ENCODE peak calls at places on chromosomes 2 and 18, in four cellular contexts. G is A549, N is HepG2, F is K562. Y is an unnamed sample.

GRCh38 chr2:182372661-182373060 is 54.2 kb downstream of the PDE1A start:
- DNase-seq in F (no peak), N (peak; percentile 11), G (peak; percentile 82), Y (no peak)

GRCh38 chr2:148645925-148646559 is 1.5 kb downstream of the EPC2 start:
- DNase-seq in G (peak; percentile 86), F (peak; percentile 35), N (peak; percentile 82), Y (no peak)

GRCh38 chr2:138632066-138632465 is 130.5 kb downstream of the SPOPL start:
- DNase-seq in N (no peak), G (no peak), F (no peak), Y (no peak)

GRCh38 chr2:184367211-184367610 is 231.1 kb upstream of the ZNF804A start:
- DNase-seq in G (no peak), F (no peak), N (no peak), Y (no peak)

GRCh38 chr2:206984206-206984605 is 44.9 kb downstream of the CPO start:
- DNase-seq in F (no peak), G (no peak), N (no peak), Y (no peak)

GRCh38 chr2:225337183-225337582 is 62.3 kb upstream of the NYAP2 start:
- DNase-seq in N (no peak), F (no peak), G (no peak), Y (no peak)

GRCh38 chr2:235856151-235856819 is 311.9 kb downstream of the GBX2 start:
- DNase-seq in G (no peak), N (no peak), F (no peak), Y (no peak)

GRCh38 chr18:49708674-49709580 is 104.4 kb downstream of the ACAA2 start:
- DNase-seq in F (no peak), G (no peak), N (no peak), Y (no peak)

GRCh38 chr2:154689158-154689557 is 9.3 kb upstream of the KCNJ3 start:
- DNase-seq in G (no peak), N (no peak), F (no peak), Y (no peak)

GRCh38 chr2:64035067-64035942 is 16.1 kb upstream of the VPS54 start:
- DNase-seq in N (no peak), F (no peak), G (no peak), Y (no peak)

DNA sequence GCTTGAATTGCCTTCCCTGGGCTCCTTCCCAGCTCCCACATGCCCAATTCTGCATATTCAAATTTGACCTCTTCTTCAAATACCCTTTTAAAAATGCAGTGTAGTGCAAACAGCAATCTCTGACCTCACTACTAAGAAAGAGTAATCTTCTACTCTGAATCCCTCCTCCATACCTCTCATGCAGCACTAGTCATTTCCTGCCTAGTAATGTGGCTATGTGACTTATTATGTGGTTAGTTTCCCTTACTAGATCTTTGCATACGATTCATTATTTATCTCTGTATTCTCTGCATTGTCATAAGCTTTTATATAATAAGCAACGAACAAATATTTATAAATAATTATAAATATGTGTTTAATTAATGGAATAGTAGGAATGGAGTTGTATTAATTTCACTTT is 17.1 kb upstream of the VPS54 start:
- DNase-seq in N (no peak), G (no peak), F (no peak), Y (no peak)
- TF ChIP-seq RNF2 in N (no peak), G (no peak), F (no peak), Y (no peak)

DNA sequence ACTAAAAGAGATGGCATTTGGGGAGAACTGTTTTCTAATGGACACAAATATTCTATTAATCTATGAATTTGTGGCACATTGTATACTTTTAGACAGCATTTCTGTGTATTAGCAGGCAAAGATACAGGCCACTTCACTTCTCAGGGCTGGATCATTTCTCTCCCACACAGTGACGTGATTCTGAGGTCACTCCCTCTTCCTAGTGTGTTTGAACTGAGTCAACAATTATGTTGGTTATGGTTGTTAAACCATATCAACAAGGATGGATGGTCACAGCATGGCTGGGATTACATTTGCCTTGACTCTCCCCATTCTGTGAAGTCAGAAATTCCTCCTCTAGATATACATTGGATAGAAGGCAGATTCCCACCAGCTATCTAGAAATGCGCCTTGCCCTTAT is 11.6 kb downstream of the NOSTRIN start:
- DNase-seq in N (no peak), F (no peak), G (no peak), Y (no peak)
- TF ChIP-seq RNF2 in N (no peak), F (no peak), G (no peak), Y (no peak)

GRCh38 chr2:174878537-174879147 is 114.4 kb upstream of the CHRNA1 start:
- DNase-seq in G (no peak), F (no peak), N (no peak), Y (no peak)
- TF ChIP-seq RNF2 in G (no peak), F (no peak), N (no peak), Y (no peak)

GRCh38 chr2:96665083-96665569 is 22.6 kb downstream of the FER1L5 start:
- DNase-seq in N (peak; percentile 27), G (peak; percentile 89), F (no peak), Y (no peak)
- TF ChIP-seq RNF2 in N (no peak), G (no peak), F (no peak), Y (no peak)

DNA sequence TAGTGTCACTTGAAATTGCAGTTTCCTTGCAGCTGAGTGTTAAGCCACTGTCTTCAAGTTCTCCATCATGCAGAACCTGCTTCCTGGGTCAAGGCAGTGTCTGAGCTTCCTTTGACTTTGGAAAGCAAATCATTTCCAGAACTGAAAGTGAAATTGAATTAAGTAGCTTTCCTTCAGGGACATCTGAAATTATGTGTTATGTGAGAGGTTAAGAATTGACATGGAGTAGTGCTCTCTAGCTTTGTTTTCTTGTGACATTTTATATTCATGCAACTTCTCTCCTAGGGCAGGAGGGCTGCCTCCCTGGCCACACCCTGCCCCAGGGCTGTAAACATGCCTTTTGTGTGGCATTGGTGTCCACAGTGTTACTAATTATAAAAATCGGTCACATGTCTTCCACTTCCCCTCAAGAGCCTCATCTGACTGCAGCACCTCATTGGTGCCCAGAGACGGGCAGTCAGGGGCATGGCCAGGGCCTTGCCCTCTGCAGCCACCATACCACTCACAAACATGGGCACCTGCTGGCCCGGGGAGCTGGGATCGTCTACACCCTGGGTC is 14.4 kb downstream of the RAB12 start:
- DNase-seq in N (no peak), G (no peak), F (no peak), Y (no peak)
- TF ChIP-seq RNF2 in N (no peak), G (no peak), F (no peak), Y (no peak)

Y was measured in H1.